ENCODE peak calls at places on chromosome 14, in seven cellular contexts. E, X, G, F, D, L and J are unnamed samples.

GRCh38 chr14:81323621-81324400 is 76.3 kb downstream of the STON2 start:
- DNase-seq in L (no peak), E (no peak), F (no peak), X (peak), G (no peak), D (no peak), J (peak)

GRCh38 chr14:20460458-20461229 is 590 bp downstream of the PIP4P1 start:
- DNase-seq in X (no peak), L (no peak), G (no peak), E (no peak), F (no peak), D (peak), J (no peak)

GRCh38 chr14:22849212-22849819 is 12.9 kb downstream of the MMP14 start:
- DNase-seq in D (no peak), E (peak), X (peak), F (peak), L (peak), G (peak), J (no peak)

GRCh38 chr14:24078146-24078545 is 6.8 kb downstream of the CPNE6 start:
- DNase-seq in G (no peak), L (no peak), E (no peak), X (no peak), F (no peak), D (no peak), J (no peak)

GRCh38 chr14:51511265-51511664 is 140.4 kb upstream of the FRMD6 start:
- DNase-seq in L (no peak), G (no peak), E (no peak), D (no peak), X (peak), F (no peak), J (no peak)

GRCh38 chr14:76546426-76547221 is 170.7 kb downstream of the ESRRB start:
- DNase-seq in F (no peak), G (no peak), X (no peak), L (no peak), E (no peak), D (no peak), J (peak)

GRCh38 chr14:72741836-72742681 is 151.8 kb downstream of the DPF3 start:
- DNase-seq in F (no peak), E (no peak), D (no peak), G (no peak), X (no peak), L (no peak), J (peak)

GRCh38 chr14:87133073-87133815 is 859.7 kb downstream of the GALC start:
- DNase-seq in E (peak), F (no peak), X (peak), L (no peak), D (no peak), G (no peak), J (no peak)

GRCh38 chr14:98714604-98715003 is 557.4 kb downstream of the BCL11B start:
- DNase-seq in L (no peak), F (no peak), E (no peak), G (no peak), D (no peak), X (no peak), J (no peak)

GRCh38 chr14:79375336-79375735 is 836.0 kb downstream of the DIO2 start:
- DNase-seq in L (no peak), F (no peak), X (no peak), E (no peak), G (no peak), D (no peak), J (peak)

GRCh38 chr14:49315570-49315969 is 270.6 kb downstream of the RPS29 start:
- DNase-seq in F (no peak), G (no peak), X (no peak), L (no peak), D (no peak), E (no peak), J (no peak)

GRCh38 chr14:67268456-67269115 is 27.4 kb downstream of the PALS1 start:
- DNase-seq in X (peak), F (peak), E (no peak), G (no peak), D (no peak), L (no peak), J (peak)

GRCh38 chr14:52268191-52269061 is 928 bp downstream of the PTGDR start:
- DNase-seq in F (peak), L (peak), E (no peak), X (peak), G (no peak), D (no peak), J (peak)

GRCh38 chr14:70906785-70907171 is 481 bp upstream of the PCNX1 start:
- DNase-seq in E (no peak), L (no peak), D (no peak), G (no peak), F (no peak), X (no peak), J (no peak)

GRCh38 chr14:74502236-74503019 is 8.9 kb downstream of the ISCA2 start:
- DNase-seq in F (peak), E (no peak), L (peak), X (no peak), D (no peak), G (no peak), J (peak)
- TF ChIP-seq CTCF in F (peak), E (peak), L (peak), X (peak), D (no peak), G (no peak), J (peak)

GRCh38 chr14:89427426-89428162 is 10.6 kb upstream of the FOXN3 start:
- DNase-seq in X (no peak), F (peak), G (no peak), D (no peak), L (no peak), E (no peak), J (no peak)

GRCh38 chr14:89428556-89429196 is 11.6 kb upstream of the FOXN3 start:
- DNase-seq in E (no peak), F (no peak), L (peak), X (peak), D (no peak), G (no peak), J (no peak)

GRCh38 chr14:89424241-89424640 is 7.2 kb upstream of the FOXN3 start:
- DNase-seq in D (no peak), L (no peak), F (no peak), E (no peak), X (no peak), G (no peak), J (no peak)

GRCh38 chr14:89428163-89428523 is 11.1 kb upstream of the FOXN3 start:
- DNase-seq in E (no peak), G (no peak), L (no peak), D (no peak), F (no peak), X (no peak), J (no peak)

DNA sequence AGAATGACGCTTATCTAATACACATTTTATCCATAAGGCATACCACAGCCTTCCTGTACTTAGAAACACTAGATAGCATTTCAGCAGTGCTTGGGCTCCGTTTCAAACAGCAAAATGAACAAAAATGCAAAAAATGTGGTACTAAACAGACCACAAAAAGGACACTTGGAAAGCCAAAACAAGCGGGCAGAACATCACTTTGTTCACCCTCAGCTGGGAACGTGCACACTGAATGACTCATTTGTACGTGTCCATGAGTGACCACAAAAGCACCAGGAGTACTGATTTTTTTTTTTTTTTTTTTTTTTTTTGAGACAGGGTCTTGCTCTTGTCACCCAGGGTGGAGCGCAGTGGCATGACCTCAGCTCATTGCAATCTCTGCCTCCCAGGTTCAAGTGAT is 8.9 kb upstream of the FOXN3 start:
- DNase-seq in E (peak), X (peak), L (no peak), D (peak), G (no peak), F (peak), J (no peak)
- TF ChIP-seq CTCF in E (no peak), X (no peak), L (no peak), D (no peak), G (no peak), F (no peak), J (no peak)

DNA sequence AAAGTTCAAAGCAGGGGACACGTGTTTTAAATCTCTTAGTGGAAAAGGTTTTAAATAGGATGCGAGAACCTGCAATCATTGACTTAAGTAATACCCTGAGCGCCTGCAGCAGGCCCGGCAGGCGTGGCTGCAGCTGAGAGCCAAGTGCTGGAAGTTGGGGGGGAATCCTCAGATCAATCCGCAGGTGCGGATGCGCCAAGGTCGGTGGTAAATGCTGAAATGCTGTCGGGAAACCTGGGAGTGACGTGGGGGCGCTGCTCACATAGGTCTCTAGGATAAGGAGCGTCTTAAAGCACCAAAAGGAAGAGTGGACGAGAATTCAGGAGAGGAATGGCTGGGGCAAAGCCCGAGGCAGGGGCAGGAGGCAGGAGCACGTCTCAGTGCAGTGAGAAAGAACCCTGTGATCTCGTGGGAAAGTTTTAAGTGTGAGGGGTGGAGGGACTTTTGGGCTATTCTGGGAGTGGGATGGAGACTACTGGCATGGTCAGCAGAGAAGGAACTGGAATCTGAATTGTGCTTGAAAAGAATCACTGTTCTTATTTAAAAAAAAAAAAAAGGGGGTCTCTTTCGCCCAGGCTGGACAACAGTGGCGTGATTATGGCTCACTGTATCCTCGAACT is 883 bp upstream of the CDCA4 start:
- DNase-seq in E (no peak), L (peak), G (no peak), F (peak), X (no peak), D (peak), J (peak)
- TF ChIP-seq CTCF in E (no peak), L (no peak), G (no peak), F (no peak), X (peak), D (no peak), J (no peak)

DNA sequence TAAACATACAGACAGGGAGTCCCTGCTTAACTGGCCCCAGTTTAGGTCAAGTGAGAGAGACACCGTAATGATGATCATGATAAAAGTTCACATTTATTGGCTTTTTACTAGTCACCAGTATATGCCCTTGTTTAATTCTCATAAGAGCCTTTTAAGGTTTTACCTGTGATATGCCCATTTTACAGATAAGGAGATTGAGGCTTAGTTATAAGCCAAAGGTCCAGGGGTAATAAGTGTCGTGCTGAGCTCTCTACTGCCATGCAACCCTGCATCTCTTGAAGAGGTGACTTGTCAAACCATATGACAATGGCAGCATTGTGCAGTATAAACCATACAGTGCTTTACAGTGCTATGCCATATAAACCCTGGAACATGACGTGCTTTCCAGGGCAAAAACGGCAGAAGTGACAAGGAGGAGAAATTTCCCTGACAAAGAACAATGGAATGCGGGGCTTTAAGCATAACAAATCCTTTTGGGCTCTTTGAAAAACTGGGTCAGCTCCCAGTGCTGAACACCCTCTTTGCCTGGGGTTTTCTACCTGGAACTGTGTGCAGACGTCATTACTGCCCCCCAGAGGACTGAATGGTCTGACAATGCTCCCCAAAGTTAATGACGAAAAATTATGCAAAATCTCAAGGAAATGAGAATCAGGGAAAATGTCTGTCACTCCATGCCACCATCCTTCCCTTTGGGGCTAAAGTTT is 59.7 kb upstream of the C14orf132 start:
- DNase-seq in E (no peak), F (no peak), D (no peak), X (no peak), L (no peak), G (no peak), J (no peak)
- TF ChIP-seq CTCF in E (no peak), F (no peak), D (no peak), X (no peak), L (no peak), G (no peak), J (peak)

DNA sequence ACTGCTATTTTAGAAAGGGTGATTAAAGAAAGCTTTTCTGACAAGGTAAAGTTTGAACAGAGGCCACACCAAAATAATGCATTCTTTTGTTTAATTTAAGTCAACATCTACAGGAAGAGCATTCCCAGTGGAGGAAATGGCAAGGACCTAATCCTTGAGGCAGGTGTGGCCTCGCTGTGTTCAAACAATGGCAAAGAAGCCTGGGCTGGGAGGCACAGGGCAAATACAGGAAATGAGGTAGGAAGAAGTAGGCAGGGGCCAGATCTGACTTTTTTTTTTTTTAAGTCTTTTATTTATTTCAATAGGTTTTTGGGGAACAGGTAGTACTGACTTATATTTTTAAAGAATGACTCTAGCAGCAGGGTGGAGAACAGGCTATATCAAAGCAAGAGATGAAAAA is 53.5 kb downstream of the ARMH4 start:
- DNase-seq in G (no peak), D (no peak), E (no peak), F (no peak), X (no peak), L (no peak), J (no peak)
- TF ChIP-seq CTCF in G (no peak), D (no peak), E (no peak), F (no peak), X (no peak), L (no peak), J (no peak)